ENCODE peak calls at places on chromosomes 2 and 18, in five cellular contexts. P is mesenchymal stem cell, L is mesendoderm, Z is trophoblast cell, X is H9. J is an unnamed sample.

GRCh38 chr18:63681449-63682381 is 20.0 kb upstream of the SERPINB3 start:
- DNase-seq in Z (no peak), X (no peak), L (no peak), P (no peak), J (no peak)

GRCh38 chr2:119958642-119959268 is 54.1 kb upstream of the EPB41L5 start:
- DNase-seq in X (no peak), Z (no peak), L (peak), P (peak), J (no peak)

GRCh38 chr18:34077599-34077998 is 147.1 kb downstream of the NOL4 start:
- DNase-seq in Z (no peak), P (no peak), L (no peak), X (no peak), J (no peak)

GRCh38 chr2:46029332-46029811 is 267.8 kb upstream of the EPAS1 start:
- DNase-seq in Z (no peak), P (peak), X (no peak), L (no peak), J (no peak)

GRCh38 chr2:141554810-141555209 is 576.0 kb downstream of the LRP1B start:
- DNase-seq in L (peak), P (peak), X (peak), Z (no peak), J (peak)

GRCh38 chr2:26649992-26650712 is 9.0 kb upstream of the CIB4 start:
- DNase-seq in P (no peak), L (no peak), X (no peak), Z (no peak), J (no peak)

GRCh38 chr18:28359177-28359576 is 182.2 kb upstream of the CDH2 start:
- DNase-seq in Z (no peak), X (no peak), L (no peak), P (no peak), J (no peak)

GRCh38 chr2:235539773-235540172 is 45.9 kb downstream of the AGAP1 start:
- DNase-seq in Z (no peak), L (no peak), P (no peak), X (no peak), J (no peak)

GRCh38 chr18:46411862-46412690 is 244.9 kb downstream of the LOXHD1 start:
- DNase-seq in X (peak), P (no peak), L (peak), Z (no peak), J (no peak)

GRCh38 chr2:165573534-165574461 is 104.3 kb downstream of the CSRNP3 start:
- DNase-seq in P (peak), L (peak), X (peak), Z (peak), J (peak)

GRCh38 chr2:42077343-42077742 is 29.5 kb downstream of the PKDCC start:
- DNase-seq in X (no peak), L (no peak), Z (no peak), P (no peak), J (no peak)

GRCh38 chr2:216911886-216912285 is 52.0 kb upstream of the TNP1 start:
- DNase-seq in X (no peak), L (no peak), P (peak), Z (no peak), J (no peak)

GRCh38 chr2:208253518-208254117 is 1.3 kb downstream of the IDH1 start:
- DNase-seq in P (no peak), Z (no peak), X (no peak), L (no peak), J (no peak)

GRCh38 chr18:43279015-43279758 is 1.9 kb upstream of the SYT4 start:
- DNase-seq in P (peak), X (peak), Z (no peak), L (peak), J (peak)

GRCh38 chr2:20613342-20613916 is 37.5 kb downstream of the HS1BP3 start:
- DNase-seq in Z (no peak), L (no peak), P (no peak), X (no peak), J (no peak)

GRCh38 chr2:121076885-121077549 is 208.0 kb downstream of the TFCP2L1 start:
- DNase-seq in Z (no peak), X (peak), P (peak), L (peak), J (peak)

GRCh38 chr2:201158111-201158929 is 24.6 kb upstream of the CASP10 start:
- DNase-seq in L (peak), P (peak), X (peak), Z (peak), J (peak)

GRCh38 chr2:229202646-229203045 is 68.4 kb downstream of the PID1 start:
- DNase-seq in X (no peak), Z (no peak), P (peak), L (no peak), J (no peak)

GRCh38 chr2:3171564-3172264 is 205.9 kb downstream of the EIPR1 start:
- DNase-seq in Z (no peak), P (no peak), L (no peak), X (no peak), J (no peak)

GRCh38 chr2:98334439-98335078 is 11.7 kb upstream of the CNGA3 start:
- DNase-seq in P (peak), X (peak), Z (no peak), L (peak), J (no peak)

GRCh38 chr2:65265090-65266045 is 37.7 kb downstream of the ACTR2 start:
- DNase-seq in Z (peak), P (peak), L (peak), X (no peak), J (peak)

GRCh38 chr2:41932241-41933034 is 115.4 kb upstream of the PKDCC start:
- DNase-seq in Z (no peak), X (no peak), P (peak), L (no peak), J (no peak)

GRCh38 chr2:163252199-163252598 is 413.6 kb upstream of the KCNH7 start:
- DNase-seq in P (no peak), L (no peak), Z (no peak), X (no peak), J (no peak)

GRCh38 chr2:238906936-238907716 is 59.2 kb downstream of the TWIST2 start:
- DNase-seq in L (no peak), X (no peak), P (no peak), Z (no peak), J (no peak)

GRCh38 chr2:42840760-42841159 is 48.4 kb upstream of the HAAO start:
- DNase-seq in L (no peak), P (no peak), X (no peak), Z (no peak), J (no peak)

GRCh38 chr18:56575819-56576663 is 62.4 kb downstream of the TXNL1 start:
- DNase-seq in X (no peak), P (peak), L (peak), Z (peak), J (peak)

GRCh38 chr2:15970701-15971100 is 30.4 kb downstream of the MYCN start:
- DNase-seq in X (no peak), Z (no peak), P (no peak), L (no peak), J (no peak)

GRCh38 chr2:197705143-197705911 is at the start of gene MARS2:
- DNase-seq in P (peak), Z (peak), L (peak), X (peak), J (peak)

GRCh38 chr2:197704434-197705142 is 581 bp upstream of the MARS2 start:
- DNase-seq in P (no peak), Z (no peak), X (no peak), L (no peak), J (no peak)

GRCh38 chr2:197706839-197707207 is 1.7 kb downstream of the MARS2 start:
- DNase-seq in L (no peak), P (no peak), X (no peak), Z (no peak), J (no peak)

GRCh38 chr2:197707316-197708213 is 2.4 kb downstream of the MARS2 start:
- DNase-seq in X (no peak), P (peak), Z (peak), L (peak), J (no peak)

DNA sequence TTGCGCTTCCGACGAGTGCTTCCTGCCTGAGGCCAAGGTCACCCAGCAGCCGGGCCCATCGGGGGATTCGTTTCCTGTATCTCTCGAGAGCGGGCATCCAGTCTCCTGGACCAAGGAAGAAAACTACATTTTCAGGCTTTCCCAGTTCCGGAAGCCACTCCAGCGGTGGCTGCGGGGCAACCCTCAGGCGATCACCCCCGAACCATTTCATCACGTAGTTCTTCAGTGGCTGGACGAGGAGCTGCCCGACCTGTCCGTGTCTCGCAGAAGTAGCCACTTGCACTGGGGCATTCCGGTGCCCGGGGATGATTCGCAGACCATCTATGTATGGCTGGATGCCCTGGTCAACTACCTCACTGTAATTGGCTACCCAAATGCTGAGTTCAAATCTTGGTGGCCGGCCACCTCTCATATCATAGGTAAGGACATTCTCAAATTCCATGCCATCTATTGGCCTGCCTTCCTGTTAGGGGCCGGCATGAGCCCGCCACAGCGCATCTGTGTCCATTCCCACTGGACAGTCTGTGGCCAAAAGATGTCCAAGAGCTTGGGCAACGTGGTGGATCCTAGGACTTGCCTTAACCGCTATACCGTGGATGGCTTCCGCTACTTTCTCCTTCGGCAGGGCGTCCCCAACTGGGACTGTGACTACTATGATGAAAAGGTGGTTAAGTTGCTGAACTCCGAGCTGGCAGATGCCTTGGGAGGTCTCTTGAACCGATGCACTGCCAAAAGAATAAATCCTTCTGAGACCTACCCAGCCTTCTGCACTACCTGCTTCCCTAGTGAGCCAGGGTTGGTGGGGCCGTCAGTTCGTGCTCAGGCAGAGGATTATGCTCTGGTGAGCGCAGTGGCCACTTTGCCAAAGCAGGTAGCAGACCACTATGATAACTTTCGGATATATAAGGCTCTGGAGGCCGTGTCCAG is 1.0 kb downstream of the MARS2 start:
- DNase-seq in P (peak), L (peak), X (peak), Z (no peak), J (no peak)
- H2BK5ac ChIP-seq in P (no peak), L (peak), X (no peak), Z (no peak), J (no peak)

DNA sequence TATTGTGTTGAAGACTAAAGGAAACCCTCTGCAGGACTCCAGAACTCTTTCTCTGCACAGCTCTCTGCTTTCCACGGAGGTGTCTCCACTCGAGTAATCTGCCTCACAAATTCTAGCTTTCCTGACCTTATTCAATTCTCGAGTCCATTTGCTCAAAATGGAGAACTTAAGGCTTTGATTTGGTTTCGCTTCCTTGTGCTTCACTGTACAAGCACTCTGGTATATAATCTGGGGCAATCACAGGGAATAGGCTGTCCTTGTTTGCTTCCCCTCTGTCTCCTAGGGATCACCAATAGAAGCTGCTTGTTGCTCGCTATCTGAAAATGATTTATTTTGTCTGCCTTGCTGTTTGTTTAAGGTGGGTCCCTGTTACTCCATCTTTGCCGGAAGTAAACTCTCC is 129.1 kb upstream of the DOCK10 start:
- DNase-seq in X (no peak), P (no peak), Z (no peak), L (no peak), J (no peak)
- H2BK5ac ChIP-seq in X (no peak), P (no peak), Z (no peak), L (no peak), J (no peak)

DNA sequence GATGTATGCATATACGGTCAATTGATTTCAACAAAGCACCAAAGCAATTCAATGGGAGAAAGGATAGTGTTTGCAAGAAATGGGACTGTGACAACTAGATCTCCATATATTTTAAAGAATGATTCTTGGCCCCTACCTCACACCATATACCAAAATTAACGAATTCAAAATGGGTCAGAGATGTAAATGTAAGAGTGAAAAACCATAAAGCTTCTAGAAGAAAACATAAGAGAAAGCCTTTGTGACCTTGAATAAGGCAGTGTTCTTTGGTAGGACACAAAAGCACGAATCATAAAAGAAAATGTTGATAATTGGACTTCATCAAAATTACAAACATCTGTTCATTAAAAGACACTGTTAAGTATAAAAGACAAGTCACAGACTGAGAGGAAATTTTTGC is 5.0 kb upstream of the PROC start:
- DNase-seq in Z (no peak), X (no peak), P (no peak), L (no peak), J (no peak)
- H2BK5ac ChIP-seq in Z (no peak), X (no peak), P (no peak), L (no peak), J (no peak)

GRCh38 chr2:38668787-38669479 is 3.0 kb downstream of the GALM start:
- DNase-seq in Z (no peak), P (no peak), L (no peak), X (no peak), J (no peak)
- H2BK5ac ChIP-seq in Z (no peak), P (no peak), L (no peak), X (no peak), J (no peak)

J was measured in neuronal stem cell.